ENCODE peak calls at places on chromosomes 7 and 10, in five cellular contexts. One of them, this sample, is unnamed.

GRCh38 chr10:44973323-44974081 is 5.1 kb downstream of the DEPP1 start:
- DNase-seq in IMR-90: no peak
- DNase-seq in H9: peak; percentile 50
- DNase-seq in neuronal stem cell: no peak
- DNase-seq in mesenchymal stem cell: no peak
- DNase-seq in this sample: no peak

GRCh38 chr10:129936923-129937300 is 27.2 kb downstream of the EBF3 start:
- DNase-seq in H9: no peak
- DNase-seq in neuronal stem cell: no peak
- DNase-seq in mesenchymal stem cell: no peak
- DNase-seq in IMR-90: no peak
- DNase-seq in this sample: no peak

GRCh38 chr7:45328397-45329080 is 170.9 kb downstream of the RAMP3 start:
- DNase-seq in neuronal stem cell: no peak
- DNase-seq in mesenchymal stem cell: no peak
- DNase-seq in IMR-90: no peak
- DNase-seq in H9: no peak
- DNase-seq in this sample: no peak

GRCh38 chr7:110502893-110503465 is 587.9 kb upstream of the LRRN3 start:
- DNase-seq in neuronal stem cell: no peak
- DNase-seq in mesenchymal stem cell: peak; percentile 42
- DNase-seq in H9: no peak
- DNase-seq in IMR-90: peak; percentile 79
- DNase-seq in this sample: no peak

GRCh38 chr10:112131996-112132395 is 51.6 kb downstream of the GPAM start:
- DNase-seq in neuronal stem cell: no peak
- DNase-seq in IMR-90: no peak
- DNase-seq in H9: no peak
- DNase-seq in mesenchymal stem cell: no peak
- DNase-seq in this sample: peak; percentile 14

GRCh38 chr7:133355822-133356221 is 102.9 kb downstream of the EXOC4 start:
- DNase-seq in neuronal stem cell: no peak
- DNase-seq in IMR-90: no peak
- DNase-seq in H9: no peak
- DNase-seq in mesenchymal stem cell: no peak
- DNase-seq in this sample: no peak

GRCh38 chr7:7438851-7439250 is 96.8 kb downstream of the COL28A1 start:
- DNase-seq in mesenchymal stem cell: peak; percentile 95
- DNase-seq in H9: no peak
- DNase-seq in IMR-90: peak; percentile 99
- DNase-seq in neuronal stem cell: no peak
- DNase-seq in this sample: no peak

GRCh38 chr10:86654411-86655172 is at the start of gene OPN4:
- DNase-seq in mesenchymal stem cell: peak; percentile 37
- DNase-seq in neuronal stem cell: no peak
- DNase-seq in IMR-90: peak; percentile 67
- DNase-seq in H9: no peak
- DNase-seq in this sample: no peak

GRCh38 chr10:52031771-52032170 is 282.3 kb upstream of the DKK1 start:
- DNase-seq in IMR-90: peak; percentile 12
- DNase-seq in mesenchymal stem cell: no peak
- DNase-seq in neuronal stem cell: no peak
- DNase-seq in H9: no peak
- DNase-seq in this sample: no peak

GRCh38 chr10:96720422-96721206 is at the start of gene PIK3AP1:
- DNase-seq in H9: peak; percentile 84
- DNase-seq in neuronal stem cell: peak; percentile 30
- DNase-seq in mesenchymal stem cell: no peak
- DNase-seq in IMR-90: no peak
- DNase-seq in this sample: peak; percentile 69

GRCh38 chr7:25619963-25620799 is 391.9 kb upstream of the NPVF start:
- DNase-seq in mesenchymal stem cell: peak; percentile 44
- DNase-seq in H9: no peak
- DNase-seq in neuronal stem cell: no peak
- DNase-seq in IMR-90: no peak
- DNase-seq in this sample: no peak

GRCh38 chr7:94355389-94355788 is 39.3 kb upstream of the COL1A2 start:
- DNase-seq in IMR-90: peak; percentile 49
- DNase-seq in mesenchymal stem cell: no peak
- DNase-seq in neuronal stem cell: no peak
- DNase-seq in H9: no peak
- DNase-seq in this sample: no peak

GRCh38 chr7:107697246-107698044 is 36.8 kb downstream of the SLC26A4 start:
- DNase-seq in IMR-90: no peak
- DNase-seq in neuronal stem cell: no peak
- DNase-seq in H9: no peak
- DNase-seq in mesenchymal stem cell: no peak
- DNase-seq in this sample: no peak

GRCh38 chr10:58644311-58644710 is 131.6 kb downstream of the BICC1 start:
- DNase-seq in neuronal stem cell: no peak
- DNase-seq in H9: no peak
- DNase-seq in mesenchymal stem cell: no peak
- DNase-seq in IMR-90: no peak
- DNase-seq in this sample: no peak

GRCh38 chr7:116672596-116673503 is 854 bp downstream of the MET start:
- DNase-seq in H9: peak; percentile 37
- DNase-seq in IMR-90: peak; percentile 50
- DNase-seq in mesenchymal stem cell: peak; percentile 37
- DNase-seq in neuronal stem cell: no peak
- DNase-seq in this sample: no peak

GRCh38 chr7:1412322-1413261 is 46.7 kb downstream of the MICALL2 start:
- DNase-seq in H9: peak; percentile 90
- DNase-seq in IMR-90: peak; percentile 71
- DNase-seq in mesenchymal stem cell: peak; percentile 73
- DNase-seq in neuronal stem cell: peak; percentile 90
- DNase-seq in this sample: peak; percentile 99

GRCh38 chr7:55233001-55233400 is 132.1 kb upstream of the LANCL2 start:
- DNase-seq in IMR-90: no peak
- DNase-seq in neuronal stem cell: no peak
- DNase-seq in H9: no peak
- DNase-seq in mesenchymal stem cell: no peak
- DNase-seq in this sample: no peak

GRCh38 chr10:89327803-89328441 is at the start of gene IFIT3:
- DNase-seq in IMR-90: peak; percentile 96
- DNase-seq in H9: no peak
- DNase-seq in neuronal stem cell: no peak
- DNase-seq in mesenchymal stem cell: peak; percentile 94
- DNase-seq in this sample: no peak

GRCh38 chr7:4066206-4066605 is 615.9 kb upstream of the FOXK1 start:
- DNase-seq in H9: no peak
- DNase-seq in neuronal stem cell: no peak
- DNase-seq in IMR-90: no peak
- DNase-seq in mesenchymal stem cell: no peak
- DNase-seq in this sample: no peak

GRCh38 chr10:91901784-91902677 is 7.3 kb downstream of the FGFBP3 start:
- DNase-seq in mesenchymal stem cell: peak; percentile 96
- DNase-seq in IMR-90: peak; percentile 97
- DNase-seq in H9: no peak
- DNase-seq in neuronal stem cell: no peak
- DNase-seq in this sample: no peak

GRCh38 chr7:113120647-113121046 is 2.3 kb upstream of the SMIM30 start:
- DNase-seq in H9: no peak
- DNase-seq in neuronal stem cell: no peak
- DNase-seq in IMR-90: no peak
- DNase-seq in mesenchymal stem cell: peak; percentile 6
- DNase-seq in this sample: no peak

GRCh38 chr10:75208177-75208576 is 2.4 kb upstream of the VDAC2 start:
- DNase-seq in neuronal stem cell: no peak
- DNase-seq in mesenchymal stem cell: peak; percentile 78
- DNase-seq in IMR-90: peak; percentile 90
- DNase-seq in H9: no peak
- DNase-seq in this sample: no peak

GRCh38 chr7:45384499-45384898 is 189.7 kb upstream of the ADCY1 start:
- DNase-seq in IMR-90: peak; percentile 14
- DNase-seq in neuronal stem cell: no peak
- DNase-seq in H9: no peak
- DNase-seq in mesenchymal stem cell: no peak
- DNase-seq in this sample: no peak

GRCh38 chr10:73601486-73601921 is 10.4 kb upstream of the USP54 start:
- DNase-seq in IMR-90: peak; percentile 24
- DNase-seq in neuronal stem cell: no peak
- DNase-seq in H9: peak; percentile 43
- DNase-seq in mesenchymal stem cell: no peak
- DNase-seq in this sample: no peak

GRCh38 chr7:35505031-35505430 is 189.9 kb downstream of the HERPUD2 start:
- DNase-seq in mesenchymal stem cell: no peak
- DNase-seq in IMR-90: no peak
- DNase-seq in neuronal stem cell: no peak
- DNase-seq in H9: peak; percentile 40
- DNase-seq in this sample: no peak

GRCh38 chr10:125797999-125798662 is 22.5 kb upstream of the MMP21 start:
- DNase-seq in neuronal stem cell: no peak
- DNase-seq in IMR-90: no peak
- DNase-seq in mesenchymal stem cell: no peak
- DNase-seq in H9: no peak
- DNase-seq in this sample: no peak

GRCh38 chr7:72335561-72336381 is 76.4 kb downstream of the CALN1 start:
- DNase-seq in H9: peak; percentile 70
- DNase-seq in IMR-90: no peak
- DNase-seq in neuronal stem cell: no peak
- DNase-seq in mesenchymal stem cell: no peak
- DNase-seq in this sample: peak; percentile 79

GRCh38 chr7:93906267-93906666 is at the start of gene GNGT1:
- DNase-seq in H9: no peak
- DNase-seq in IMR-90: no peak
- DNase-seq in mesenchymal stem cell: no peak
- DNase-seq in neuronal stem cell: no peak
- DNase-seq in this sample: no peak

GRCh38 chr10:70771311-70772194 is 13.6 kb downstream of the TBATA start:
- DNase-seq in neuronal stem cell: no peak
- DNase-seq in H9: no peak
- DNase-seq in mesenchymal stem cell: no peak
- DNase-seq in IMR-90: no peak
- DNase-seq in this sample: peak; percentile 31

GRCh38 chr10:117168729-117169128 is 28.6 kb upstream of the KCNK18 start:
- DNase-seq in H9: peak; percentile 46
- DNase-seq in mesenchymal stem cell: no peak
- DNase-seq in neuronal stem cell: no peak
- DNase-seq in IMR-90: no peak
- DNase-seq in this sample: peak; percentile 66

GRCh38 chr7:47281161-47281560 is 300.8 kb downstream of the TNS3 start:
- DNase-seq in IMR-90: no peak
- DNase-seq in neuronal stem cell: no peak
- DNase-seq in mesenchymal stem cell: no peak
- DNase-seq in H9: no peak
- DNase-seq in this sample: no peak
- H3K14ac ChIP-seq in IMR-90: no peak overlapping the region
- H3K14ac ChIP-seq in neuronal stem cell: no peak overlapping the region
- H3K14ac ChIP-seq in mesenchymal stem cell: no peak overlapping the region
- H3K14ac ChIP-seq in H9: no peak overlapping the region
- H3K14ac ChIP-seq in this sample: no peak overlapping the region

GRCh38 chr7:92133133-92133736 is 1.0 kb downstream of the CYP51A1 start:
- DNase-seq in mesenchymal stem cell: peak; percentile 42
- DNase-seq in H9: no peak
- DNase-seq in neuronal stem cell: no peak
- DNase-seq in IMR-90: no peak
- DNase-seq in this sample: no peak
- H3K14ac ChIP-seq in mesenchymal stem cell: no peak overlapping the region
- H3K14ac ChIP-seq in H9: no peak overlapping the region
- H3K14ac ChIP-seq in neuronal stem cell: peak overlapping the region; percentile 31
- H3K14ac ChIP-seq in IMR-90: no peak overlapping the region
- H3K14ac ChIP-seq in this sample: no peak overlapping the region

GRCh38 chr7:100705753-100706671 is at the start of gene POP7:
- DNase-seq in neuronal stem cell: peak; percentile 99
- DNase-seq in mesenchymal stem cell: peak; percentile 98
- DNase-seq in IMR-90: peak; percentile 97
- DNase-seq in H9: peak; percentile 98
- DNase-seq in this sample: peak; percentile 94

GRCh38 chr7:100705341-100705752 is 574 bp upstream of the POP7 start:
- DNase-seq in mesenchymal stem cell: no peak
- DNase-seq in neuronal stem cell: peak; percentile 87
- DNase-seq in IMR-90: peak; percentile 59
- DNase-seq in H9: peak; percentile 87
- DNase-seq in this sample: peak; percentile 98

GRCh38 chr7:100708395-100708794 is 2.5 kb downstream of the POP7 start:
- DNase-seq in H9: no peak
- DNase-seq in mesenchymal stem cell: no peak
- DNase-seq in IMR-90: no peak
- DNase-seq in neuronal stem cell: no peak
- DNase-seq in this sample: no peak

GRCh38 chr7:100710452-100710851 is 4.5 kb downstream of the POP7 start:
- DNase-seq in neuronal stem cell: no peak
- DNase-seq in H9: no peak
- DNase-seq in mesenchymal stem cell: no peak
- DNase-seq in IMR-90: no peak
- DNase-seq in this sample: no peak

DNA sequence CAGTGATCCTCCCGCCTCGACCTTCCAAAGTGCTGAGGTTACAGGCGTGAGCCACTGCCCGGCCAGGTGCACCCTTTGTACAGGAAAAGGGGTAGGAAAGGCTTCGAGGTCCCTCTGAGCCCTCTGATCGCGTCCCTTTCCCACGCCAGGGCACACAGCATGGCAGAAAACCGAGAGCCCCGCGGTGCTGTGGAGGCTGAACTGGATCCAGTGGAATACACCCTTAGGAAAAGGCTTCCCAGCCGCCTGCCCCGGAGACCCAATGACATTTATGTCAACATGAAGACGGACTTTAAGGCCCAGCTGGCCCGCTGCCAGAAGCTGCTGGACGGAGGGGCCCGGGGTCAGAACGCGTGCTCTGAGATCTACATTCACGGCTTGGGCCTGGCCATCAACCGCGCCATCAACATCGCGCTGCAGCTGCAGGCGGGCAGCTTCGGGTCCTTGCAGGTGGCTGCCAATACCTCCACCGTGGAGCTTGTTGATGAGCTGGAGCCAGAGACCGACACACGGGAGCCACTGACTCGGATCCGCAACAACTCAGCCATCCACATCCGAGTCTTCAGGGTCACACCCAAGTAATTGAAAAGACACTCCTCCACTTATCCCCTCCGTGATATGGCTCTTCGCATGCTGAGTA is 871 bp downstream of the POP7 start:
- DNase-seq in IMR-90: no peak
- DNase-seq in H9: peak; percentile 41
- DNase-seq in mesenchymal stem cell: no peak
- DNase-seq in neuronal stem cell: no peak
- DNase-seq in this sample: no peak
- H3K14ac ChIP-seq in IMR-90: peak overlapping the region; percentile 14
- H3K14ac ChIP-seq in H9: no peak overlapping the region
- H3K14ac ChIP-seq in mesenchymal stem cell: no peak overlapping the region
- H3K14ac ChIP-seq in neuronal stem cell: peak overlapping the region; percentile 8
- H3K14ac ChIP-seq in this sample: no peak overlapping the region

GRCh38 chr10:48592346-48592745 is 12.5 kb downstream of the ARHGAP22 start:
- DNase-seq in mesenchymal stem cell: no peak
- DNase-seq in H9: no peak
- DNase-seq in neuronal stem cell: no peak
- DNase-seq in IMR-90: no peak
- DNase-seq in this sample: no peak
- H3K14ac ChIP-seq in mesenchymal stem cell: peak overlapping the region; percentile 68
- H3K14ac ChIP-seq in H9: no peak overlapping the region
- H3K14ac ChIP-seq in neuronal stem cell: no peak overlapping the region
- H3K14ac ChIP-seq in IMR-90: no peak overlapping the region
- H3K14ac ChIP-seq in this sample: no peak overlapping the region

GRCh38 chr7:140625908-140626868 is 14.4 kb downstream of the DENND2A start:
- DNase-seq in neuronal stem cell: no peak
- DNase-seq in IMR-90: peak; percentile 100
- DNase-seq in mesenchymal stem cell: peak; percentile 96
- DNase-seq in H9: peak; percentile 94
- DNase-seq in this sample: peak; percentile 85
- H3K14ac ChIP-seq in neuronal stem cell: no peak overlapping the region
- H3K14ac ChIP-seq in IMR-90: peak overlapping the region; percentile 72
- H3K14ac ChIP-seq in mesenchymal stem cell: no peak overlapping the region
- H3K14ac ChIP-seq in H9: peak overlapping the region; percentile 17
- H3K14ac ChIP-seq in this sample: no peak overlapping the region